ENCODE peak calls at places on chromosomes 4 and X, in four cellular contexts. I is GM23248, R is OCI-LY7, O is neural progenitor cell. W is an unnamed sample.

GRCh38 chr4:12852338-12853307 is 631.5 kb downstream of the RAB28 start:
- DNase-seq in O (peak; percentile 73), I (peak; percentile 81), R (peak; percentile 44), W (peak; percentile 73)

GRCh38 chr4:132592340-132592739 is 556.8 kb upstream of the PCDH10 start:
- DNase-seq in I (no peak), O (no peak), R (no peak), W (no peak)

GRCh38 chrX:3788494-3789233 is 75.2 kb upstream of the PRKX start:
- DNase-seq in I (no peak), O (peak; percentile 4), R (no peak), W (no peak)

GRCh38 chr4:55926610-55927009 is 22.1 kb upstream of the CEP135 start:
- DNase-seq in O (no peak), I (no peak), R (no peak), W (no peak)

GRCh38 chr4:121989715-121990114 is 37.9 kb upstream of the TRPC3 start:
- DNase-seq in O (peak; percentile 28), I (peak; percentile 8), R (no peak), W (no peak)

GRCh38 chr4:22412013-22412412 is 103.9 kb downstream of the ADGRA3 start:
- DNase-seq in I (no peak), O (no peak), R (no peak), W (no peak)

GRCh38 chr4:2338754-2339457 is 77.0 kb upstream of the MXD4 start:
- DNase-seq in I (no peak), O (no peak), R (no peak), W (no peak)

GRCh38 chr4:69458184-69458826 is 37.4 kb downstream of the UGT2B4 start:
- DNase-seq in R (no peak), O (no peak), I (no peak), W (no peak)

GRCh38 chr4:188455353-188455752 is 316.1 kb downstream of the TRIML1 start:
- DNase-seq in R (no peak), I (no peak), O (no peak), W (no peak)

GRCh38 chrX:2627272-2627867 is 63.7 kb upstream of the CD99 start:
- DNase-seq in R (peak; percentile 85), O (peak; percentile 71), I (peak; percentile 39), W (peak; percentile 55)

GRCh38 chr4:84324850-84325249 is 174.2 kb downstream of the NKX6-1 start:
- DNase-seq in I (no peak), R (no peak), O (peak; percentile 47), W (no peak)

GRCh38 chr4:108622022-108622421 is 1.6 kb downstream of the RPL34 start:
- DNase-seq in R (no peak), O (no peak), I (no peak), W (no peak)

GRCh38 chr4:82372502-82372873 is 1.3 kb downstream of the HNRNPD start:
- DNase-seq in O (peak; percentile 38), R (peak; percentile 63), I (peak; percentile 58), W (peak; percentile 7)

GRCh38 chrX:2933125-2933900 is 4.2 kb upstream of the ARSD start:
- DNase-seq in O (no peak), I (no peak), R (no peak), W (peak; percentile 39)

GRCh38 chr4:152501846-152502536 is 33.9 kb downstream of the FBXW7 start:
- DNase-seq in I (peak; percentile 60), O (no peak), R (no peak), W (no peak)

GRCh38 chrX:46979340-46979739 is 67.1 kb downstream of the JADE3 start:
- DNase-seq in R (no peak), I (peak; percentile 74), O (no peak), W (peak; percentile 71)

GRCh38 chr4:86972997-86973396 is 38.2 kb downstream of the AFF1 start:
- DNase-seq in O (no peak), I (no peak), R (no peak), W (peak; percentile 62)

GRCh38 chr4:536351-536972 is 37.5 kb downstream of the PIGG start:
- DNase-seq in R (no peak), I (no peak), O (no peak), W (no peak)

DNA sequence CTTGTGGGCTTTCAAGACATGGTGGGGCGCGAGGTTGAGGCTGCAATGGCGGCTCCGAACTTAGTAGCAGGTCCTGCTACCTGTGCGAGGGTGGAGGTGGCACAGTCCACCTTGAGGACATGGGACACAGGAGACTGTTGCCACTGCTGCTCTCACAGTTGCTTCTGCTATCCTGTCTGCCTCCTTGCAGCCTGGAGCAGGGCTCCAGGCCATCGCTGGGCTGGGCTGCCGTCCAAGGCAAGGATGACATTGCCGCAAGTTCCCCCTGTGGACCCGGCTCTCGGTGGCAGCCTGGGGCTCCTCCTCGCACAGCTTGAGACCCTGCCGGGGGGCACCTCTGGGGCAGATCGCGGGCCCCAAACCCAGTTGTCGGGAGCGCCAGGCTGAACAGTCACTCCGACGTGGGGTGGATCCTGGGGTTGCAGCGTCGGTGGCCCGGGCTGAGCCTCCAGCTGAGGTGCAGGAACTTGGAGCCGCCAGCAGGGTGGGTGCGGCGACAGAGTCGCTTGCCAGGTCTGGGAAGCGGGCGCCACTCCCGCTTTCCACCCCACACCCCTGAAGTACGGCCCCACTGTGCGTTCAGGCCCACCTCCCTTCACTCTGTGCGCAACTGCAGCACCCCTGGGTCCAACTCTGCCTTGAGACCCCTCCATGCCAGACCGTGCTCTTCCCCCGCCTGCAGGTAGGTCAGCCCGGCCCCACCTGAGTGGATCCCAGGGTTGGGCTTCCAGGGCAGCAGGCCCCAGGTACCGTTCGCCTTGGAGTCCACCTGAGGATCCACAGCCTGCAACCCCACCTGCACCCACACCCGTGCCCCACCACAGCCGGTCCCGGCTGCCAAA is 192.7 kb upstream of the NUDT6 start:
- DNase-seq in O (no peak), I (no peak), R (no peak), W (no peak)
- TF ChIP-seq EZH2phosphoT487 in O (no peak), I (no peak), R (no peak), W (no peak)

GRCh38 chr4:111630705-111631104 is 514.5 kb upstream of the FAM241A start:
- DNase-seq in I (peak; percentile 72), O (peak; percentile 43), R (peak; percentile 3), W (peak; percentile 45)
- TF ChIP-seq EZH2phosphoT487 in I (no peak), O (no peak), R (no peak), W (no peak)

GRCh38 chrX:112477653-112478052 is 202.1 kb downstream of the LHFPL1 start:
- DNase-seq in O (no peak), R (no peak), I (no peak), W (no peak)

GRCh38 chrX:112470551-112470950 is 209.2 kb downstream of the LHFPL1 start:
- DNase-seq in R (no peak), O (no peak), I (no peak), W (no peak)

GRCh38 chrX:112473654-112474053 is 206.1 kb downstream of the LHFPL1 start:
- DNase-seq in O (no peak), R (no peak), I (no peak), W (no peak)
- TF ChIP-seq EZH2phosphoT487 in O (no peak), R (no peak), I (no peak), W (no peak)

DNA sequence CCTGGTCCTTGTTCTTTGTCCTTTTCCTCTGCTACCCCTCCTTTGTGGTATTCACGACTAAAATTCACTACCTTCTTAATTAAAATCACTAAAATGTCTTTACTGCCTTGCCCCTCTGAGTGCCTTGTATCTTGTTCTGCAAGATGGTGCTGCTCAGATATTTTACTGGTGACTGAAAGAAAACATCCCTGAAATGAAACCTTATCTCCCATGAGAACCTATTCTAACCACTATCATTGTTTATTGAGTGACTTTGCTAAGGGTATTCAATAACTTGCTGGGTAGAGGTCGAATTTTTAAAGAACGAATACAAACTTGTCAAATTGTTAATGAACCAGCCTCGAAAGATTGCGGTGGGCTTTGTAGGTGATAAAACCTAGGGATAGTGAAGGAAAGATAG is 52.8 kb downstream of the SPRY1 start:
- DNase-seq in I (no peak), O (no peak), R (no peak), W (no peak)
- TF ChIP-seq EZH2phosphoT487 in I (no peak), O (no peak), R (no peak), W (no peak)

W was measured in PC-3.